ENCODE peak calls at places on chromosome 18, in seven cellular contexts. E is A549, J is Right ventricle myocardium superior, C is fibroblast of the aortic adventitia, X is hepatic stellate cell, G is fibroblast of the conjunctiva, Q is brain microvascular endothelial cell. B is an unnamed sample.

GRCh38 chr18:74081966-74082365 is 65.7 kb downstream of the FBXO15 start:
- DNase-seq in G (no peak), X (no peak), E (no peak), Q (no peak), C (no peak), J (no peak), B (no peak)

GRCh38 chr18:26506012-26506411 is 42.3 kb downstream of the KCTD1 start:
- DNase-seq in X (no peak), G (no peak), Q (no peak), E (no peak), J (no peak), C (no peak), B (no peak)

GRCh38 chr18:36744261-36744876 is 84.4 kb downstream of the TPGS2 start:
- DNase-seq in X (no peak), Q (no peak), E (no peak), G (no peak), J (no peak), C (peak), B (no peak)

GRCh38 chr18:55633032-55633431 is 45.0 kb upstream of the TCF4 start:
- DNase-seq in X (no peak), E (no peak), J (no peak), G (no peak), Q (no peak), C (peak), B (no peak)

GRCh38 chr18:23283933-23284430 is 148.7 kb downstream of the CABLES1 start:
- DNase-seq in J (no peak), E (peak), X (no peak), G (no peak), Q (peak), C (peak), B (peak)

GRCh38 chr18:48445540-48445939 is 36.4 kb upstream of the ZBTB7C start:
- DNase-seq in X (peak), G (peak), Q (peak), C (peak), E (peak), J (peak), B (peak)

GRCh38 chr18:54752185-54752584 is 76.1 kb upstream of the RAB27B start:
- DNase-seq in C (no peak), G (no peak), E (no peak), J (no peak), X (no peak), Q (no peak), B (no peak)

GRCh38 chr18:49050462-49050861 is 99.7 kb upstream of the SMAD7 start:
- DNase-seq in G (no peak), J (no peak), Q (no peak), C (no peak), E (no peak), X (no peak), B (no peak)

GRCh38 chr18:52716926-52717325 is 376.9 kb downstream of the DCC start:
- DNase-seq in Q (peak), E (peak), X (peak), C (no peak), J (no peak), G (no peak), B (peak)

GRCh38 chr18:79599503-79599931 is 80.1 kb upstream of the CTDP1 start:
- DNase-seq in C (no peak), X (no peak), E (peak), G (no peak), J (peak), Q (peak), B (no peak)

GRCh38 chr18:24600076-24600654 is 139.7 kb downstream of the HRH4 start:
- DNase-seq in C (peak), E (peak), J (no peak), X (peak), Q (peak), G (peak), B (no peak)

GRCh38 chr18:24063121-24063731 is 48.7 kb downstream of the TTC39C start:
- DNase-seq in X (no peak), C (peak), E (peak), G (no peak), J (no peak), Q (peak), B (peak)

GRCh38 chr18:62088146-62088545 is 98.7 kb downstream of the PIGN start:
- DNase-seq in C (peak), Q (no peak), X (no peak), G (no peak), E (no peak), J (no peak), B (no peak)

GRCh38 chr18:65753520-65753919 is 2.7 kb downstream of the CDH7 start:
- DNase-seq in G (no peak), E (no peak), C (no peak), X (no peak), Q (no peak), J (no peak), B (no peak)

GRCh38 chr18:9516437-9517064 is 41.2 kb downstream of the RALBP1 start:
- DNase-seq in Q (no peak), J (no peak), X (no peak), E (no peak), G (peak), C (peak), B (no peak)

GRCh38 chr18:8630546-8630945 is 21.3 kb downstream of the RAB12 start:
- DNase-seq in E (no peak), X (no peak), G (no peak), Q (no peak), J (no peak), C (no peak), B (no peak)

GRCh38 chr18:50560681-50561629 is 1.1 kb downstream of the MAPK4 start:
- DNase-seq in C (no peak), J (peak), Q (no peak), X (no peak), E (no peak), G (no peak), B (no peak)